ENCODE peak calls at places on chromosomes 6 and 20, in ten cellular contexts. One of them, this sample, is unnamed.

GRCh38 chr6:100809346-100809745 is 71.8 kb downstream of the ASCC3 start:
- DNase-seq in NCI-H82: no peak
- DNase-seq in SJSA1: no peak
- DNase-seq in suprapubic skin: no peak
- DNase-seq in PC-9: no peak
- DNase-seq in A549: no peak
- DNase-seq in GM23248: no peak
- DNase-seq in AG08395: no peak
- DNase-seq in A172: no peak
- DNase-seq in NCI-H1436 treated with DMSO at 0.1 percent for 48 hours: no peak
- DNase-seq in this sample: no peak

GRCh38 chr6:89007209-89008001 is 44.0 kb upstream of the RNGTT start:
- DNase-seq in A549: no peak
- DNase-seq in AG08395: no peak
- DNase-seq in PC-9: no peak
- DNase-seq in SJSA1: peak
- DNase-seq in A172: peak
- DNase-seq in NCI-H82: no peak
- DNase-seq in GM23248: no peak
- DNase-seq in NCI-H1436 treated with DMSO at 0.1 percent for 48 hours: no peak
- DNase-seq in suprapubic skin: no peak
- DNase-seq in this sample: no peak

GRCh38 chr20:60206259-60206658 is 248.0 kb downstream of the CDH26 start:
- DNase-seq in AG08395: peak
- DNase-seq in NCI-H1436 treated with DMSO at 0.1 percent for 48 hours: no peak
- DNase-seq in A549: peak
- DNase-seq in suprapubic skin: no peak
- DNase-seq in SJSA1: peak
- DNase-seq in GM23248: peak
- DNase-seq in NCI-H82: peak
- DNase-seq in A172: peak
- DNase-seq in PC-9: no peak
- DNase-seq in this sample: no peak

GRCh38 chr6:99613398-99613704 is 6.7 kb downstream of the PRDM13 start:
- DNase-seq in NCI-H1436 treated with DMSO at 0.1 percent for 48 hours: no peak
- DNase-seq in GM23248: peak
- DNase-seq in AG08395: peak
- DNase-seq in SJSA1: no peak
- DNase-seq in NCI-H82: peak
- DNase-seq in suprapubic skin: no peak
- DNase-seq in A172: no peak
- DNase-seq in A549: peak
- DNase-seq in PC-9: no peak
- DNase-seq in this sample: no peak

GRCh38 chr6:137148291-137149076 is 25.0 kb downstream of the IL22RA2 start:
- DNase-seq in AG08395: peak
- DNase-seq in SJSA1: no peak
- DNase-seq in NCI-H1436 treated with DMSO at 0.1 percent for 48 hours: no peak
- DNase-seq in GM23248: peak
- DNase-seq in suprapubic skin: no peak
- DNase-seq in PC-9: peak
- DNase-seq in NCI-H82: no peak
- DNase-seq in A172: no peak
- DNase-seq in A549: peak
- DNase-seq in this sample: no peak

GRCh38 chr6:32664827-32665362 is 1.6 kb downstream of the HLA-DQB1 start:
- DNase-seq in AG08395: no peak
- DNase-seq in A172: no peak
- DNase-seq in PC-9: no peak
- DNase-seq in suprapubic skin: peak
- DNase-seq in GM23248: peak
- DNase-seq in NCI-H1436 treated with DMSO at 0.1 percent for 48 hours: no peak
- DNase-seq in SJSA1: no peak
- DNase-seq in A549: no peak
- DNase-seq in NCI-H82: peak
- DNase-seq in this sample: no peak

GRCh38 chr6:139821669-139822223 is 447.3 kb upstream of the CITED2 start:
- DNase-seq in A172: no peak
- DNase-seq in NCI-H1436 treated with DMSO at 0.1 percent for 48 hours: no peak
- DNase-seq in GM23248: no peak
- DNase-seq in SJSA1: no peak
- DNase-seq in suprapubic skin: no peak
- DNase-seq in NCI-H82: peak
- DNase-seq in AG08395: no peak
- DNase-seq in A549: no peak
- DNase-seq in PC-9: no peak
- DNase-seq in this sample: no peak

GRCh38 chr6:157302761-157303160 is 20.6 kb downstream of the TMEM242 start:
- DNase-seq in PC-9: no peak
- DNase-seq in suprapubic skin: no peak
- DNase-seq in NCI-H82: no peak
- DNase-seq in AG08395: no peak
- DNase-seq in SJSA1: no peak
- DNase-seq in A549: no peak
- DNase-seq in A172: no peak
- DNase-seq in GM23248: no peak
- DNase-seq in NCI-H1436 treated with DMSO at 0.1 percent for 48 hours: no peak
- DNase-seq in this sample: no peak

GRCh38 chr20:13822459-13822858 is 37.6 kb downstream of the NDUFAF5 start:
- DNase-seq in A172: no peak
- DNase-seq in AG08395: peak
- DNase-seq in A549: no peak
- DNase-seq in suprapubic skin: no peak
- DNase-seq in PC-9: no peak
- DNase-seq in GM23248: peak
- DNase-seq in SJSA1: no peak
- DNase-seq in NCI-H82: peak
- DNase-seq in NCI-H1436 treated with DMSO at 0.1 percent for 48 hours: no peak
- DNase-seq in this sample: no peak

GRCh38 chr6:49906511-49906910 is 40.2 kb upstream of the CRISP1 start:
- DNase-seq in A549: no peak
- DNase-seq in AG08395: no peak
- DNase-seq in GM23248: peak
- DNase-seq in SJSA1: no peak
- DNase-seq in suprapubic skin: no peak
- DNase-seq in PC-9: no peak
- DNase-seq in A172: no peak
- DNase-seq in NCI-H1436 treated with DMSO at 0.1 percent for 48 hours: no peak
- DNase-seq in NCI-H82: peak
- DNase-seq in this sample: no peak

GRCh38 chr6:39062014-39062740 is 13.6 kb downstream of the GLP1R start:
- DNase-seq in A172: no peak
- DNase-seq in AG08395: no peak
- DNase-seq in suprapubic skin: no peak
- DNase-seq in SJSA1: no peak
- DNase-seq in NCI-H82: peak
- DNase-seq in PC-9: no peak
- DNase-seq in A549: no peak
- DNase-seq in GM23248: no peak
- DNase-seq in NCI-H1436 treated with DMSO at 0.1 percent for 48 hours: no peak
- DNase-seq in this sample: no peak

GRCh38 chr6:52207066-52207465 is 20.9 kb downstream of the IL17A start:
- DNase-seq in SJSA1: no peak
- DNase-seq in AG08395: no peak
- DNase-seq in NCI-H1436 treated with DMSO at 0.1 percent for 48 hours: no peak
- DNase-seq in PC-9: no peak
- DNase-seq in A172: no peak
- DNase-seq in NCI-H82: no peak
- DNase-seq in suprapubic skin: no peak
- DNase-seq in GM23248: no peak
- DNase-seq in A549: no peak
- DNase-seq in this sample: no peak

GRCh38 chr20:53032021-53033001 is 60.2 kb downstream of the TSHZ2 start:
- DNase-seq in AG08395: peak
- DNase-seq in NCI-H82: no peak
- DNase-seq in PC-9: no peak
- DNase-seq in A549: no peak
- DNase-seq in GM23248: peak
- DNase-seq in A172: peak
- DNase-seq in NCI-H1436 treated with DMSO at 0.1 percent for 48 hours: no peak
- DNase-seq in suprapubic skin: no peak
- DNase-seq in SJSA1: no peak
- DNase-seq in this sample: no peak

GRCh38 chr6:24188571-24188970 is 62.6 kb downstream of the NRSN1 start:
- DNase-seq in NCI-H82: peak
- DNase-seq in PC-9: no peak
- DNase-seq in suprapubic skin: no peak
- DNase-seq in SJSA1: no peak
- DNase-seq in GM23248: no peak
- DNase-seq in NCI-H1436 treated with DMSO at 0.1 percent for 48 hours: no peak
- DNase-seq in A549: no peak
- DNase-seq in AG08395: no peak
- DNase-seq in A172: no peak
- DNase-seq in this sample: no peak

GRCh38 chr6:100620085-100620484 is 155.4 kb upstream of the SIM1 start:
- DNase-seq in PC-9: no peak
- DNase-seq in A549: no peak
- DNase-seq in AG08395: peak
- DNase-seq in GM23248: peak
- DNase-seq in suprapubic skin: no peak
- DNase-seq in NCI-H1436 treated with DMSO at 0.1 percent for 48 hours: no peak
- DNase-seq in NCI-H82: no peak
- DNase-seq in SJSA1: peak
- DNase-seq in A172: peak
- DNase-seq in this sample: no peak

GRCh38 chr6:88490865-88491264 is 324.7 kb upstream of the CNR1 start:
- DNase-seq in AG08395: no peak
- DNase-seq in A549: no peak
- DNase-seq in suprapubic skin: no peak
- DNase-seq in SJSA1: no peak
- DNase-seq in GM23248: peak
- DNase-seq in PC-9: no peak
- DNase-seq in A172: no peak
- DNase-seq in NCI-H1436 treated with DMSO at 0.1 percent for 48 hours: no peak
- DNase-seq in NCI-H82: no peak
- DNase-seq in this sample: no peak

GRCh38 chr20:18504479-18505060 is 3.2 kb upstream of the SEC23B start:
- DNase-seq in NCI-H82: no peak
- DNase-seq in PC-9: no peak
- DNase-seq in A172: no peak
- DNase-seq in NCI-H1436 treated with DMSO at 0.1 percent for 48 hours: no peak
- DNase-seq in AG08395: no peak
- DNase-seq in SJSA1: no peak
- DNase-seq in GM23248: peak
- DNase-seq in suprapubic skin: no peak
- DNase-seq in A549: no peak
- DNase-seq in this sample: no peak

This sample was measured in omental fat pad.